ENCODE peak calls at places on chromosomes 5 and 9, in seven cellular contexts. C is aorta, R is heart left ventricle, X is fibroblast of lung, G is sigmoid colon, T is neural progenitor cell, S is esophagus squamous epithelium. N is an unnamed sample. For H3K4me1 and H3K36me3, the result is how much of the 10 kb centered on the place peaks cover.

GRCh38 chr5:99317136-99317535 is 388.3 kb upstream of the CHD1 start:
- DNase-seq in S (no peak), T (no peak), R (no peak), G (no peak), X (no peak), C (no peak), N (no peak)

GRCh38 chr5:180070726-180071417 is 687 bp downstream of the RNF130 start:
- DNase-seq in C (no peak), T (peak), S (no peak), R (peak), G (peak), X (peak), N (no peak)

GRCh38 chr9:71737455-71737854 is 30.9 kb downstream of the CEMIP2 start:
- DNase-seq in X (peak), R (no peak), T (no peak), S (no peak), G (no peak), C (no peak), N (peak)

GRCh38 chr9:27212621-27213020 is 84.3 kb downstream of the EQTN start:
- DNase-seq in T (no peak), G (no peak), R (no peak), C (no peak), S (no peak), X (no peak), N (no peak)

GRCh38 chr5:1419476-1420210 is 25.6 kb downstream of the SLC6A3 start:
- DNase-seq in X (no peak), T (no peak), R (no peak), C (peak), S (no peak), G (peak), N (no peak)

GRCh38 chr9:136542246-136543041 is 3.4 kb downstream of the NOTCH1 start:
- DNase-seq in S (no peak), T (peak), C (no peak), R (no peak), X (no peak), G (no peak), N (no peak)

GRCh38 chr9:9257999-9258398 is 1354.8 kb downstream of the PTPRD start:
- DNase-seq in S (no peak), C (no peak), T (no peak), R (no peak), G (no peak), X (no peak), N (no peak)

GRCh38 chr9:129712595-129713524 is 40.0 kb downstream of the PTGES start:
- DNase-seq in G (no peak), C (peak), T (peak), X (peak), S (no peak), R (no peak), N (no peak)

GRCh38 chr9:131608469-131609115 is 63.3 kb downstream of the PRRT1B start:
- DNase-seq in C (peak), G (peak), R (peak), T (peak), S (no peak), X (peak), N (peak)

GRCh38 chr5:8720476-8720875 is 825.4 kb downstream of the SEMA5A start:
- DNase-seq in T (no peak), X (peak), C (no peak), S (no peak), G (no peak), R (no peak), N (no peak)

GRCh38 chr9:91465420-91465819 is 41.8 kb upstream of the NFIL3 start:
- DNase-seq in X (peak), G (no peak), R (no peak), C (no peak), S (no peak), T (no peak), N (no peak)

GRCh38 chr5:66072031-66072430 is 72.1 kb upstream of the SREK1 start:
- DNase-seq in S (no peak), T (no peak), X (no peak), C (no peak), R (no peak), G (no peak), N (no peak)

GRCh38 chr9:16276866-16277265 is 593.6 kb downstream of the BNC2 start:
- DNase-seq in X (no peak), G (no peak), C (no peak), R (no peak), S (no peak), T (no peak), N (no peak)

GRCh38 chr9:14978022-14979000 is 68.1 kb upstream of the FREM1 start:
- DNase-seq in T (no peak), C (no peak), G (no peak), S (no peak), R (no peak), X (no peak), N (no peak)

GRCh38 chr9:136202449-136203405 is 2.2 kb downstream of the LHX3 start:
- DNase-seq in T (no peak), X (no peak), R (no peak), S (no peak), G (no peak), C (no peak), N (no peak)

GRCh38 chr9:126331964-126332748 is 5.5 kb downstream of the MVB12B start:
- DNase-seq in S (no peak), G (no peak), R (no peak), C (no peak), X (no peak), T (no peak), N (no peak)

GRCh38 chr5:168479166-168479565 is 7.1 kb upstream of the RARS1 start:
- DNase-seq in R (no peak), T (no peak), C (no peak), X (no peak), G (no peak), S (no peak), N (no peak)

GRCh38 chr9:86500667-86501435 is 146.6 kb upstream of the TUT7 start:
- DNase-seq in T (no peak), R (no peak), X (peak), S (no peak), G (no peak), C (no peak), N (no peak)

GRCh38 chr5:57302164-57302563 is 128.3 kb downstream of the GPBP1 start:
- DNase-seq in G (no peak), S (no peak), T (no peak), C (no peak), X (peak), R (no peak), N (no peak)

GRCh38 chr5:57066921-57067914 is 106.6 kb upstream of the GPBP1 start:
- DNase-seq in X (peak), S (no peak), T (no peak), C (no peak), G (no peak), R (no peak), N (no peak)

GRCh38 chr9:70491798-70492736 is 77.6 kb upstream of the KLF9 start:
- DNase-seq in R (no peak), X (no peak), C (no peak), G (no peak), T (no peak), S (no peak), N (no peak)

GRCh38 chr9:70488793-70489105 is 74.3 kb upstream of the KLF9 start:
- DNase-seq in R (no peak), C (no peak), X (peak), G (no peak), T (no peak), S (no peak), N (no peak)

GRCh38 chr9:70493046-70493445 is 78.6 kb upstream of the KLF9 start:
- DNase-seq in X (peak), R (no peak), T (no peak), S (no peak), G (no peak), C (no peak), N (no peak)

GRCh38 chr9:70488098-70488792 is 73.8 kb upstream of the KLF9 start:
- DNase-seq in G (no peak), T (no peak), X (no peak), C (no peak), R (no peak), S (no peak), N (no peak)

GRCh38 chr9:70490478-70490877 is 76.0 kb upstream of the KLF9 start:
- DNase-seq in C (no peak), G (no peak), S (no peak), R (no peak), X (no peak), T (no peak), N (no peak)
- H3K4me1 ChIP-seq in C (under half), G (under half), S (under half), R (under half), X (under half), T (under half), N (under half)

DNA sequence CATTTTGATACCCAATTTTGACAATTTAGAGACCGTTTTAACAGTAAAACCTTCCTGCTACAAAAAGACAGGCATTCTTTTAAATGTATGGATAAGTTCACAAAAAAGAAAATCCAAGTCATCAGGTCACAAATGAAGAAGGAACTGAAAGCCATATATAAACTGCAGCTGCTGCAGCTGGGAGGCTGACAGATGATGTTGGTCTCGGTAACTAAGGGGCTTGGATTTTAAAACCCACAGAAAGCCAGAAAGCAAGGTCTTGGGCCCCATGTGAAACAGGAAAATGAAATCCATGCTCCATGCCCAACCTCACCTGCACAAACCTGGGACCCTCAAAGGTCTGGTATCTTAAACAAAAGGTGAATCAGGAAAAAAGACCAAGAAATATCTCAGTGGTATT is 15.7 kb upstream of the C5orf34 start:
- DNase-seq in R (no peak), G (no peak), C (no peak), T (no peak), S (no peak), X (no peak), N (no peak)
- H3K36me3 ChIP-seq in R (half or more), G (under half), C (under half), T (half or more), S (under half), X (under half), N (half or more)

GRCh38 chr9:33750839-33751339 is 44.5 kb upstream of the PRSS3 start:
- DNase-seq in S (no peak), G (no peak), R (no peak), C (no peak), X (peak), T (no peak), N (peak)
- H3K27ac ChIP-seq in S (peak), G (no peak), R (no peak), C (no peak), X (no peak), T (no peak), N (no peak)

DNA sequence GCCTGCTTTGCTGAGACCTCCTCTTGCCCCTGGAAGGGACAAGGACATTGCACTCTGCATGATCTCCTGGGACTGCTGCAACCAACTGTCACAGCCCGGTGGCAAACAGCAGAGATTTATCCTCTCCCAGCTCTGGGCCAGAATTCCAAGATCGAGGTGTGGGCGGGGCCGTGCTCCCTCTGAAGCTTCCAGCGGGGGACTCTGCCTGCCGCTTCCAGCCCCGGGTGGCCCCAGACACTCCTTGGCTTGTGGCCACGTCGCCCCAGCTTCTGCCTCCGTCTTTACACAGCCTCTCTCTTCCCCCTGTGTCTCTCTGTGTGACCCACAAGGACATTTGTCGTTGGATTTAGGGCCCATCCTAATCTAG is 67.1 kb downstream of the COL5A1 start:
- DNase-seq in T (no peak), R (no peak), C (no peak), S (no peak), X (no peak), G (no peak), N (no peak)
- H3K4me1 ChIP-seq in T (under half), R (under half), C (under half), S (under half), X (under half), G (half or more), N (under half)